ENCODE peak calls at places on chromosomes 11 and 22, in eight cellular contexts. K, V, M, J, D, N, A and C are unnamed samples.

GRCh38 chr11:79201637-79202347 is 239.0 kb downstream of the TENM4 start:
- DNase-seq in M (no peak), D (no peak), J (no peak), V (no peak), K (no peak), N (no peak), A (no peak), C (no peak)

GRCh38 chr22:36211237-36211881 is 9.8 kb upstream of the APOL4 start:
- DNase-seq in A (no peak), M (no peak), J (peak; percentile 57), N (no peak), D (no peak), V (no peak), K (no peak), C (no peak)

GRCh38 chr22:50399751-50400331 is 56.7 kb downstream of the PPP6R2 start:
- DNase-seq in K (no peak), M (peak; percentile 16), A (peak; percentile 70), D (peak; percentile 84), N (no peak), V (peak; percentile 3), J (peak; percentile 62), C (no peak)

GRCh38 chr11:24859801-24860300 is 363.0 kb downstream of the LUZP2 start:
- DNase-seq in A (no peak), J (no peak), K (no peak), M (no peak), N (no peak), V (no peak), D (peak; percentile 66), C (no peak)

GRCh38 chr11:32090774-32091370 is at the start of gene RCN1:
- DNase-seq in K (no peak), D (peak; percentile 90), V (no peak), M (peak; percentile 13), A (peak; percentile 93), J (peak; percentile 77), N (peak; percentile 28), C (peak; percentile 45)

GRCh38 chr11:86041975-86042378 is 26.9 kb downstream of the PICALM start:
- DNase-seq in M (peak; percentile 77), N (peak; percentile 79), J (peak; percentile 72), A (peak; percentile 95), V (peak; percentile 76), D (no peak), K (no peak), C (peak; percentile 84)

GRCh38 chr11:99449345-99449744 is 428.6 kb downstream of the CNTN5 start:
- DNase-seq in N (no peak), V (no peak), A (no peak), M (no peak), K (no peak), D (no peak), J (no peak), C (no peak)

GRCh38 chr11:55936300-55936699 is at the start of gene OR5I1:
- DNase-seq in J (no peak), A (no peak), M (no peak), V (no peak), D (no peak), K (no peak), N (no peak), C (no peak)

GRCh38 chr11:73401217-73401923 is 25.2 kb downstream of the RELT start:
- DNase-seq in M (no peak), K (no peak), N (no peak), D (no peak), A (no peak), J (no peak), V (no peak), C (no peak)

GRCh38 chr11:56764976-56765375 is 16.5 kb upstream of the OR9G4 start:
- DNase-seq in J (no peak), K (no peak), A (no peak), M (no peak), V (no peak), D (no peak), N (no peak), C (no peak)

GRCh38 chr11:118051136-118051610 is 25.7 kb upstream of the TMPRSS4 start:
- DNase-seq in N (no peak), K (peak; percentile 34), V (no peak), A (no peak), M (no peak), D (no peak), J (no peak), C (no peak)

GRCh38 chr22:36636916-36637315 is 66.6 kb downstream of the CACNG2 start:
- DNase-seq in D (no peak), N (no peak), K (no peak), J (no peak), M (no peak), A (peak; percentile 23), V (no peak), C (no peak)

GRCh38 chr22:40412441-40412840 is 42.0 kb downstream of the SGSM3 start:
- DNase-seq in M (no peak), A (no peak), J (no peak), V (no peak), N (no peak), K (no peak), D (peak; percentile 48), C (no peak)

GRCh38 chr11:86743223-86744118 is 56.9 kb upstream of the PRSS23 start:
- DNase-seq in M (peak; percentile 57), K (no peak), V (peak; percentile 95), D (no peak), J (peak; percentile 52), A (no peak), N (peak; percentile 37), C (no peak)

GRCh38 chr22:40436460-40437431 is 66.4 kb downstream of the SGSM3 start:
- DNase-seq in J (peak; percentile 34), A (peak; percentile 79), M (peak; percentile 41), V (peak; percentile 53), N (no peak), K (no peak), D (no peak), C (no peak)

GRCh38 chr22:29842740-29843139 is 4.7 kb upstream of the ASCC2 start:
- DNase-seq in A (no peak), V (no peak), N (no peak), D (no peak), J (no peak), K (no peak), M (peak; percentile 41), C (no peak)

GRCh38 chr11:25615076-25615475 is 716.9 kb upstream of the ANO3 start:
- DNase-seq in K (no peak), J (no peak), N (no peak), V (no peak), D (no peak), M (no peak), A (no peak), C (no peak)

GRCh38 chr11:28366549-28367341 is 258.6 kb downstream of the METTL15 start:
- DNase-seq in D (no peak), V (no peak), N (no peak), M (no peak), K (no peak), A (no peak), J (no peak), C (no peak)

GRCh38 chr11:35740061-35740824 is 77.7 kb downstream of the TRIM44 start:
- DNase-seq in K (no peak), J (no peak), M (no peak), V (no peak), A (no peak), N (no peak), D (no peak), C (no peak)

DNA sequence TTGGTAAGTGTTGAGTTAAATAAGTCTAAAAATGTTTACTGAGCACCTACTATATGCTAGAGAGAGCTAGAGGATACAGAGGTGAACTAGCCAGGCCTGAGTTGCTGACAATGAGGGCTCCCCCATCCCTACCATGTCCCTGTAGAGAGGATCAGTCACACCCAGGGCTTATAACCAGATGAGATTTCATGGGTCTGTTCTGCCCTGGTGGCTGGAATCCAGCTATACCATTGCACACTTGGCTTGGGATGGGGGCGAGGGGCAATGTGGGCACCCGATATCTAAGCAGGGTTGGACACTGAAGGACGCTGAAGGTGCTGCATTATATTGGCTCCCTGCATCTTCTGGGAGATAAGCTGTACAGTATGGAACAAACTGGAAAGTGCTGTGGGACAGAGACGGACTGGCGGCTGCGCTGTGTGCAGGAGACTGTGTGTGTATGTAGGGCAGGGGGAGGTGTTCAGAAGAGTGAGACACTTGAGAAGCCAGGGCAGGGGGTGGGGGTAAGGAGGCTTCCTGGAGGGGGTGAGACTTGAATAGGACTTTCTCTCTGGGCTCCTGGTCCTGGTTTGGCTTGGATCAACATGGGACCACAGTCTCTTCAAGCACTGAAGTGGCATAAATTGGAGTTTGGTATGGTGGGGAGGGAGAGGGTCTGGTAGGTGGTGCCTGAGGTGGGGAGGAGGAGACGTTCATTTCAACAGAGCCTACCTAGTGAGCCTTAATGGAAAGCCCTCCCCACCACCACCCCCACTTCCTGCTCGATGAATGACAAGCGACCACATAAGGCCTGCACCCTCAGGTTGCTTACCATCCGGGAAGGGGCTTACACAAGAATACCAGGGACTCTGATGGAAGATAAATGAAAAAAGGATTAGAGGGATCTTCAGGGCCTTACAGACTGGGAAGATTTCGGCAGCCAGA is 1.8 kb downstream of the CD82 start:
- DNase-seq in N (no peak), V (no peak), M (no peak), A (no peak), K (no peak), D (no peak), J (no peak), C (no peak)
- TF ChIP-seq CTCF in N (no peak), V (no peak), M (no peak), A (no peak), K (no peak), D (no peak), J (no peak), C (no peak)

GRCh38 chr22:38249803-38250641 is 22.8 kb downstream of the TMEM184B start:
- DNase-seq in M (no peak), K (no peak), V (no peak), A (no peak), J (no peak), D (no peak), N (no peak), C (no peak)
- H3K36me3 ChIP-seq in M (peaks cover 9% of the 10 kb centered on the region), K (peaks cover 24% of the 10 kb centered on the region), V (no peaks in the 10 kb centered on the region), A (no peaks in the 10 kb centered on the region), J (peaks cover 29% of the 10 kb centered on the region), D (peaks cover 38% of the 10 kb centered on the region), N (no peaks in the 10 kb centered on the region), C (no peaks in the 10 kb centered on the region)

GRCh38 chr22:39282642-39283311 is 36.6 kb downstream of the RPL3 start:
- DNase-seq in A (no peak), K (no peak), N (no peak), V (no peak), M (no peak), D (no peak), J (peak; percentile 45), C (no peak)
- TF ChIP-seq POLR2AphosphoS5 in A (no peak), K (no peak), N (peak; percentile 27), V (no peak), M (no peak), D (no peak), J (peak; percentile 84), C (no peak)

GRCh38 chr11:10483174-10483573 is 28.1 kb downstream of the AMPD3 start:
- DNase-seq in V (no peak), A (no peak), K (peak; percentile 55), J (no peak), N (no peak), M (no peak), D (no peak), C (no peak)

GRCh38 chr11:10481567-10482349 is 26.7 kb downstream of the AMPD3 start:
- DNase-seq in J (no peak), K (peak; percentile 74), A (no peak), N (no peak), D (no peak), V (no peak), M (no peak), C (no peak)

GRCh38 chr11:10485646-10486045 is 30.6 kb downstream of the AMPD3 start:
- DNase-seq in K (peak; percentile 34), J (no peak), V (no peak), M (no peak), A (no peak), N (no peak), D (no peak), C (no peak)

GRCh38 chr11:10484461-10485180 is 29.6 kb downstream of the AMPD3 start:
- DNase-seq in D (no peak), A (no peak), M (no peak), N (no peak), J (no peak), V (no peak), K (peak; percentile 49), C (no peak)

GRCh38 chr11:10483584-10483983 is 28.5 kb downstream of the AMPD3 start:
- DNase-seq in A (no peak), K (peak; percentile 48), D (peak; percentile 56), M (no peak), V (no peak), N (no peak), J (no peak), C (no peak)
- TF ChIP-seq CTCF in A (no peak), K (no peak), D (no peak), M (no peak), V (no peak), N (no peak), J (no peak), C (no peak)